ENCODE peak calls at places on chromosomes 2 and 18, in nine cellular contexts. E is HFFc6, O is cardiac muscle cell, Q is AG09309, R is tibial artery, M is nephron progenitor cell, G is GM10248, U is body of pancreas, H is kidney epithelial cell. C is an unnamed sample.

GRCh38 chr2:190254451-190254850 is 65.2 kb downstream of the HIBCH start:
- DNase-seq in E (no peak), O (no peak), Q (no peak), R (no peak), M (no peak), G (no peak), U (no peak), H (no peak), C (no peak)

GRCh38 chr18:13107074-13107473 is 111.5 kb upstream of the LDLRAD4 start:
- DNase-seq in E (no peak), O (no peak), Q (no peak), R (no peak), M (no peak), G (no peak), U (no peak), H (no peak), C (no peak)

GRCh38 chr2:176873403-176873802 is 339.2 kb upstream of the HNRNPA3 start:
- DNase-seq in E (no peak), O (no peak), Q (no peak), R (no peak), M (no peak), G (no peak), U (no peak), H (no peak), C (no peak)

GRCh38 chr2:23401427-23402204 is 16.6 kb downstream of the KLHL29 start:
- DNase-seq in E (no peak), O (no peak), Q (no peak), R (no peak), M (no peak), G (no peak), U (no peak), H (no peak), C (no peak)

GRCh38 chr18:50726960-50727589 is 92.7 kb downstream of the MRO start:
- DNase-seq in E (no peak), O (no peak), Q (no peak), R (no peak), M (no peak), G (peak), U (no peak), H (no peak), C (no peak)

GRCh38 chr18:49321800-49322461 is 138.5 kb downstream of the DYM start:
- DNase-seq in E (peak), O (no peak), Q (peak), R (no peak), M (no peak), G (no peak), U (no peak), H (peak), C (no peak)

GRCh38 chr18:7020995-7021777 is 96.4 kb downstream of the LAMA1 start:
- DNase-seq in E (no peak), O (no peak), Q (no peak), R (no peak), M (no peak), G (no peak), U (no peak), H (no peak), C (no peak)

GRCh38 chr2:138787053-138787666 is 7.0 kb upstream of the NXPH2 start:
- DNase-seq in E (peak), O (peak), Q (peak), R (no peak), M (peak), G (no peak), U (peak), H (no peak), C (peak)

GRCh38 chr2:74512744-74513604 is 1.3 kb upstream of the TLX2 start:
- DNase-seq in E (no peak), O (no peak), Q (no peak), R (no peak), M (peak), G (no peak), U (no peak), H (no peak), C (no peak)

GRCh38 chr2:26438926-26439325 is 37.2 kb downstream of the DRC1 start:
- DNase-seq in E (no peak), O (no peak), Q (no peak), R (no peak), M (no peak), G (no peak), U (no peak), H (no peak), C (no peak)

GRCh38 chr2:184598313-184599053 is at the start of gene ZNF804A:
- DNase-seq in E (no peak), O (peak), Q (no peak), R (peak), M (peak), G (peak), U (peak), H (no peak), C (peak)

GRCh38 chr18:56565059-56565458 is 73.3 kb downstream of the TXNL1 start:
- DNase-seq in E (no peak), O (no peak), Q (no peak), R (no peak), M (no peak), G (no peak), U (no peak), H (no peak), C (no peak)

DNA sequence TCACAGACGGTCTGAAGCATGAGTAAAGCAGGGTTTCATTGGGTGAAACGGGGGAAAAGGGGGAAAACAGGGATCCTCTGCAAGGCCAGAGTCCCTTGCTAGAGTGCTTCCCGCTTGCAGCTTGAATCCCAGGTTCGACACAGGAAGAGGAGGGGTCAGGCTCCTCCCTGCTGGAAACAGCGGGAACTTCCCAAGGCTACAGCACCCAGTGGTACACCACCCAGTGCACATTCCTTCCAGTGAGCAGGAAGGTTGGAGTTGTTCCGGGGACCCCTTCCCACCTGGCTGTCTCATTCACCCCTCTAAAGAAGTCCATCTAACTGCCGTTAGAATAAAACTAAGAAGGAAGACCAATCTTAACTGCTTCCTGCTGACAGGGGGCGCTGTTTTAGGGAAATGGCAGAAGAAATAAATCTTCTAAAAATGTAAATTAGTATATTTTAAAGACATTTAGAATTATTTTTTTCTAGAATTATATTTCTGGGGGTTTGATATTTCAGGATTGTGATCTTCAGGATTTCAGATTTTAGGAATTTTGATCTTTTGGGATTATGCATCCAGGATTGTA is 230.9 kb downstream of the RBM43 start:
- DNase-seq in E (no peak), O (no peak), Q (no peak), R (no peak), M (no peak), G (no peak), U (no peak), H (no peak), C (no peak)
- TF ChIP-seq CTCF in E (peak), O (no peak), Q (peak), R (no peak), M (no peak), G (no peak), U (no peak), H (peak), C (peak)

DNA sequence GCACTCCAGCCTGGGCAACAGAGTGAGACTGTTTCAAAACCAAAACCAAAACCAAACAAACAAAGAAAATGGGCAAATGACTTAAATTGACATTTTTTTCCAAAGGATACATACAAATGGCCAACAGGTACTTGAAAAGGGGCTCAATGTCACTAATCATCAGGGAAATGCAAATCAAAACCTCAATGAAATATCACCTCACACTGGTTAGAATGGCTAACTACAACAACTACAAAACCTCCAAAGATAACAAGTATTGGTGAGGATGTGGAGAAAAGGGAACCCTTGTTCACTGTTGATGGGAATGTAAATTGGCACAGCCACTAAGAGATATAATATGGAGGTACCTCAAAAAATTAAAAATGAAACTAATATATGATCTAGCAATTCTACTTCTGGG is 213.2 kb upstream of the HS6ST1 start:
- DNase-seq in E (no peak), O (no peak), Q (no peak), R (no peak), M (no peak), G (no peak), U (no peak), H (no peak), C (peak)
- TF ChIP-seq CTCF in E (peak), O (peak), Q (no peak), R (peak), M (no peak), G (no peak), U (peak), H (no peak), C (peak)

GRCh38 chr18:697771-698170 is 14.7 kb downstream of the ENOSF1 start:
- DNase-seq in E (no peak), O (no peak), Q (no peak), R (no peak), M (peak), G (no peak), U (no peak), H (no peak), C (no peak)
- TF ChIP-seq CTCF in E (no peak), O (no peak), Q (no peak), R (no peak), M (no peak), G (no peak), U (peak), H (no peak), C (no peak)

DNA sequence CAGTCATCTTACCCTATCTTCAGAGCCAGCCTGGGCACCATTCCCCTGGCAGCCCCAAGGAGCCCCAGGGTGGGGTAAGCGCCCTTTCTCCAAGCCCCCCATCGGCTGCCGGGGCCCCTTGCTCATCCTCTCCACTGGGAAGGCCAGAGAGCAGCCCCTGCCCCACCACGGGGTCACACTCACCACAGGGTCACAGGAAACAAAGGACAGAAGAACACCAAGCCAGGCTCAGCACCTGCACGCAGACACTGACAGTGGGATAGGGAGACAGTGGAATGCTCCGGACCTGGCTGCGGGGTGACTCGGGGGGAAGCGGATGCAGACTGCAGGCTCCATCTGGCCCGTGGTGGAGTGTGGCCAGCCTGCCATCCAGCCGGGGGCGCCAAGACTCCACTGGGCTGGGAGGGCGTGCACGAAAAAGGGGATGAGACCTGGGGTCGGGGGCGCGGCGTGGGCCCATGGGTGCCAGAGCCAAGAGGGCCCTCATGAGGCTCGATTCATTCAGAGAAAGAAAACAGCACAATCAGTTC is 21.1 kb downstream of the HDAC4 start:
- DNase-seq in E (no peak), O (no peak), Q (no peak), R (no peak), M (no peak), G (no peak), U (no peak), H (no peak), C (no peak)
- TF ChIP-seq CTCF in E (peak), O (no peak), Q (no peak), R (no peak), M (no peak), G (no peak), U (no peak), H (no peak), C (no peak)

GRCh38 chr2:24530796-24531195 is 39.7 kb downstream of the NCOA1 start:
- DNase-seq in E (no peak), O (no peak), Q (no peak), R (no peak), M (no peak), G (no peak), U (no peak), H (no peak), C (no peak)
- TF ChIP-seq CTCF in E (no peak), O (no peak), Q (no peak), R (no peak), M (no peak), G (no peak), U (no peak), H (no peak), C (no peak)

GRCh38 chr2:39730276-39730675 is 48.8 kb downstream of the THUMPD2 start:
- DNase-seq in E (no peak), O (no peak), Q (no peak), R (no peak), M (no peak), G (no peak), U (no peak), H (no peak), C (no peak)

GRCh38 chr2:39732492-39732891 is 46.6 kb downstream of the THUMPD2 start:
- DNase-seq in E (no peak), O (no peak), Q (no peak), R (no peak), M (no peak), G (no peak), U (no peak), H (no peak), C (peak)

GRCh38 chr2:39731546-39731945 is 47.5 kb downstream of the THUMPD2 start:
- DNase-seq in E (no peak), O (no peak), Q (no peak), R (no peak), M (no peak), G (no peak), U (no peak), H (no peak), C (no peak)

GRCh38 chr2:39728941-39729351 is 50.1 kb downstream of the THUMPD2 start:
- DNase-seq in E (peak), O (peak), Q (no peak), R (no peak), M (peak), G (peak), U (peak), H (no peak), C (peak)

DNA sequence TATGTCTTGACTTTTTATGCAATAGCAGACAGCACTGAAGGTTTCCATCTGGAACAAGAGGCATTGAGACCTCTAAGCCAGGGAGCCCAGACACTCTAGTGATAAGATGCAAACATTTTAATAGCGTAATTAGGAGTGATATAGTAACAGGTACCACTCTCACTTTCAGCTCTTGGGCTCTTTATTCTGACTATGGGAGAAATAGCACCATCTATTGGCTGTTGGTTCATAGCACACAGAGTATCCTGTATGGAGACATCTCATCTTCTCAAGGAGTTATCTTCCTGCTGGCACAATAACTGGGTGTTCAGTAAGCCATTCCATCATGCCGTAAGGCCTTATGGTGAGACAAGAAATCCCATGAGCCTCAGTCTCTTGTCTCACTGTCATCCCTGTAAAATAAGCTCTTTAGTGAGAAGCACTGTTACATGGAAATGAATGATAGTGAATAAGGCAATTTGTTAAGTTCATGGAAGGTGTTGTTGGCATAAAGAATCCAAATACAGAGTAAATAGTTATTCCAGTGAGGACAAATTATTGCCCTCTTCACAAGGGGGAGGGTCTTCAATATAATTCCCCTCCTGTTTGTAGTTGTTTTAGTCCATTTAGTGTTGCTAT is 48.3 kb downstream of the THUMPD2 start:
- DNase-seq in E (peak), O (peak), Q (no peak), R (no peak), M (no peak), G (peak), U (no peak), H (no peak), C (peak)
- TF ChIP-seq CTCF in E (peak), O (peak), Q (peak), R (no peak), M (peak), G (peak), U (peak), H (peak), C (peak)

DNA sequence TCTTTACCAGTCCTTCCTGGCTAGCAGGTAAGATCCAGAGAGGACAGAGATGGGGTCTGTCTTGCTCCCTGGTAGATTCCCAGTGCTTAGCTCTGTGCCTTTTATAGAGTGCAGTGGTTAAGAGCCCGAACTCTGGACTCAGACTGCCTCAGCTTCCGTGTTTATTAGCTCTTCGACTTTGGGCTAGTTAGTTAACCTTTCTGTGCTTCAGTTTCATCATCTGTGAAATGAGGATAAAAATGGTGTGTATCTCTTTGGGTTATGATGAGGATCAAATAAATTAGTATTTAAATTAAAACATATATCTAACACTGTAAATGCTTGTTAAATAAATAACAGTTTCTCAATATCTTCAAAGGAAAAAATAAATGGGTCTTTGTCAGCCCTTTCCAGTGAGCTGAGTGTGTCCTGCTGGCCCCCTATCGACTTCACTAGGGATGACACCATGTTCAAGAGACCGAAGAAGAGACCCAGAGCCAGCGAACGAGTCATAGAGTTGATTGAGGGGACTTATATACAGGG is 38.2 kb downstream of the CERS6 start:
- DNase-seq in E (no peak), O (no peak), Q (no peak), R (no peak), M (peak), G (no peak), U (no peak), H (no peak), C (peak)
- TF ChIP-seq CTCF in E (peak), O (peak), Q (no peak), R (no peak), M (peak), G (no peak), U (no peak), H (peak), C (peak)

GRCh38 chr2:48883661-48884060 is 128.1 kb upstream of the LHCGR start:
- DNase-seq in E (no peak), O (no peak), Q (no peak), R (no peak), M (no peak), G (no peak), U (no peak), H (no peak), C (no peak)
- TF ChIP-seq CTCF in E (no peak), O (no peak), Q (no peak), R (no peak), M (no peak), G (no peak), U (no peak), H (no peak), C (no peak)

GRCh38 chr2:54161660-54162059 is 46.2 kb downstream of the ACYP2 start:
- DNase-seq in E (no peak), O (no peak), Q (no peak), R (no peak), M (no peak), G (no peak), U (no peak), H (no peak), C (no peak)
- TF ChIP-seq CTCF in E (peak), O (peak), Q (no peak), R (peak), M (no peak), G (no peak), U (no peak), H (no peak), C (no peak)